ENCODE peak calls at places on chromosome 13, in six cellular contexts. X is ELF-1; A is keratinocyte; S is NAMALWA; I is NCI-H1092; G is effector memory CD8-positive, alpha-beta T cell. D is an unnamed sample.

GRCh38 chr13:41858783-41859182 is 102.1 kb downstream of the VWA8 start:
- DNase-seq in X (no peak), A (no peak), S (no peak), I (no peak), G (no peak), D (no peak)

GRCh38 chr13:28865312-28865711 is 45.2 kb downstream of the MTUS2 start:
- DNase-seq in X (no peak), A (no peak), S (peak; percentile 17), I (no peak), G (no peak), D (no peak)

GRCh38 chr13:50248537-50249521 is 233.6 kb downstream of the KCNRG start:
- DNase-seq in X (no peak), A (no peak), S (no peak), I (no peak), G (no peak), D (no peak)

GRCh38 chr13:45102136-45102802 is 18.0 kb upstream of the GTF2F2 start:
- DNase-seq in X (no peak), A (no peak), S (no peak), I (no peak), G (no peak), D (no peak)

GRCh38 chr13:43664700-43665191 is 122.0 kb downstream of the ENOX1 start:
- DNase-seq in X (peak; percentile 72), A (no peak), S (no peak), I (no peak), G (no peak), D (no peak)

GRCh38 chr13:43245374-43245964 is 222.1 kb downstream of the DNAJC15 start:
- DNase-seq in X (no peak), A (no peak), S (no peak), I (no peak), G (no peak), D (no peak)

GRCh38 chr13:60838581-60838980 is 441.6 kb downstream of the TDRD3 start:
- DNase-seq in X (no peak), A (no peak), S (no peak), I (no peak), G (no peak), D (no peak)

GRCh38 chr13:74298912-74299311 is 164.7 kb upstream of the KLF12 start:
- DNase-seq in X (no peak), A (no peak), S (no peak), I (no peak), G (no peak), D (no peak)

GRCh38 chr13:22312405-22312803 is 641.5 kb downstream of the FGF9 start:
- DNase-seq in X (no peak), A (no peak), S (no peak), I (no peak), G (no peak), D (no peak)

GRCh38 chr13:21338156-21338555 is 120.9 kb downstream of the ZDHHC20 start:
- DNase-seq in X (peak; percentile 63), A (no peak), S (no peak), I (no peak), G (no peak), D (no peak)

GRCh38 chr13:31769581-31769980 is 30.3 kb downstream of the RXFP2 start:
- DNase-seq in X (no peak), A (no peak), S (no peak), I (no peak), G (no peak), D (no peak)

GRCh38 chr13:39269411-39269810 is 231.2 kb downstream of the NHLRC3 start:
- DNase-seq in X (no peak), A (no peak), S (no peak), I (no peak), G (no peak), D (no peak)

GRCh38 chr13:31234729-31235128 is 35.0 kb downstream of the B3GLCT start:
- DNase-seq in X (peak; percentile 14), A (no peak), S (peak; percentile 21), I (no peak), G (no peak), D (no peak)

GRCh38 chr13:76600086-76600485 is 286.1 kb downstream of the KCTD12 start:
- DNase-seq in X (no peak), A (no peak), S (no peak), I (no peak), G (no peak), D (no peak)

GRCh38 chr13:45658586-45659235 is 43.2 kb upstream of the ERICH6B start:
- DNase-seq in X (no peak), A (peak; percentile 4), S (no peak), I (no peak), G (no peak), D (no peak)

GRCh38 chr13:110445722-110446569 is 115.6 kb downstream of the RAB20 start:
- DNase-seq in X (no peak), A (peak; percentile 40), S (no peak), I (no peak), G (no peak), D (no peak)

GRCh38 chr13:46530084-46530935 is 22.7 kb upstream of the LRCH1 start:
- DNase-seq in X (no peak), A (no peak), S (no peak), I (no peak), G (no peak), D (no peak)

GRCh38 chr13:71408416-71408815 is 458.6 kb downstream of the DACH1 start:
- DNase-seq in X (no peak), A (no peak), S (no peak), I (no peak), G (no peak), D (no peak)

GRCh38 chr13:100298116-100298681 is 209.3 kb downstream of the PCCA start:
- DNase-seq in X (no peak), A (no peak), S (no peak), I (no peak), G (no peak), D (no peak)

GRCh38 chr13:113860051-113860471 is 3.8 kb downstream of the GAS6 start:
- DNase-seq in X (peak; percentile 73), A (no peak), S (no peak), I (no peak), G (no peak), D (no peak)

GRCh38 chr13:107370036-107370785 is 802.3 kb upstream of the ARGLU1 start:
- DNase-seq in X (no peak), A (no peak), S (no peak), I (no peak), G (no peak), D (no peak)

GRCh38 chr13:113647351-113648217 is 10.4 kb downstream of the ATP4B start:
- DNase-seq in X (no peak), A (no peak), S (no peak), I (peak; percentile 95), G (no peak), D (no peak)

GRCh38 chr13:81577601-81578000 is 1236.7 kb upstream of the SPRY2 start:
- DNase-seq in X (no peak), A (no peak), S (no peak), I (no peak), G (no peak), D (no peak)

GRCh38 chr13:26867451-26868067 is 107.0 kb upstream of the GPR12 start:
- DNase-seq in X (peak; percentile 34), A (no peak), S (peak; percentile 7), I (no peak), G (no peak), D (no peak)

GRCh38 chr13:102220681-102221228 is 181.1 kb downstream of the FGF14 start:
- DNase-seq in X (no peak), A (no peak), S (no peak), I (no peak), G (no peak), D (no peak)

GRCh38 chr13:30464496-30465351 is 1.0 kb downstream of the HMGB1 start:
- DNase-seq in X (peak; percentile 66), A (no peak), S (peak; percentile 74), I (peak; percentile 56), G (peak; percentile 76), D (peak; percentile 79)

GRCh38 chr13:32086366-32086765 is 54.8 kb downstream of the FRY start:
- DNase-seq in X (no peak), A (no peak), S (no peak), I (no peak), G (no peak), D (no peak)

GRCh38 chr13:111371720-111372119 is 51.3 kb downstream of the TEX29 start:
- DNase-seq in X (no peak), A (no peak), S (no peak), I (no peak), G (no peak), D (no peak)

GRCh38 chr13:112346899-112347229 is 29.3 kb upstream of the SPACA7 start:
- DNase-seq in X (no peak), A (no peak), S (no peak), I (no peak), G (no peak), D (no peak)

GRCh38 chr13:107730835-107731234 is 484.5 kb downstream of the LIG4 start:
- DNase-seq in X (no peak), A (no peak), S (no peak), I (no peak), G (no peak), D (no peak)

D was measured in CD8-positive, alpha-beta memory T cell.